ENCODE peak calls at places on chromosome 3, in seven cellular contexts. N is T-helper 2 cell; X is GM10248; B is stimulated activated naive CD8-positive, alpha-beta T cell treated with anti-CD3 and anti-CD28 coated beads, Interleukin-15, amount 100 ng/mL, for 72 hours; F is NCI-H1436; D is stimulated activated CD8-positive, alpha-beta memory T cell treated with anti-CD3 and anti-CD28 coated beads, Interleukin-15, amount 100 ng/mL, for 24 hours; T is stimulated activated naive CD4-positive, alpha-beta T cell treated with Interleukin-2 at 50 U/mL for 16 hours. C is an unnamed sample.

GRCh38 chr3:105187340-105187739 is 179.4 kb upstream of the ALCAM start:
- DNase-seq in D (no peak), B (no peak), F (no peak), X (no peak), T (no peak), N (no peak), C (no peak)

GRCh38 chr3:194308635-194309213 is 42.4 kb downstream of the CPN2 start:
- DNase-seq in T (no peak), B (no peak), X (no peak), D (no peak), F (no peak), N (no peak), C (no peak)

GRCh38 chr3:128316456-128316855 is 150.2 kb downstream of the DNAJB8 start:
- DNase-seq in T (peak), X (no peak), F (no peak), N (peak), B (peak), D (no peak), C (peak)

GRCh38 chr3:155110021-155110420 is 29.9 kb downstream of the MME start:
- DNase-seq in T (no peak), B (no peak), F (no peak), N (no peak), X (no peak), D (no peak), C (no peak)

GRCh38 chr3:193971268-193971751 is 164.6 kb upstream of the HES1 start:
- DNase-seq in X (peak), F (no peak), N (no peak), D (no peak), B (peak), T (no peak), C (no peak)

GRCh38 chr3:87026246-87026645 is 35.3 kb upstream of the VGLL3 start:
- DNase-seq in T (no peak), F (no peak), X (no peak), N (no peak), D (no peak), B (no peak), C (no peak)

GRCh38 chr3:14467723-14468620 is 65.6 kb downstream of the SLC6A6 start:
- DNase-seq in D (peak), X (peak), T (peak), B (peak), N (no peak), F (no peak), C (peak)

GRCh38 chr3:42045719-42046243 is 45.4 kb upstream of the TRAK1 start:
- DNase-seq in X (no peak), D (no peak), F (no peak), B (no peak), N (no peak), T (no peak), C (no peak)

GRCh38 chr3:58191361-58191991 is 19.3 kb downstream of the DNASE1L3 start:
- DNase-seq in D (no peak), N (no peak), F (no peak), T (no peak), B (no peak), X (no peak), C (no peak)

GRCh38 chr3:23778451-23778850 is 27.3 kb upstream of the UBE2E1 start:
- DNase-seq in X (no peak), D (no peak), B (no peak), T (no peak), N (no peak), F (no peak), C (no peak)

GRCh38 chr3:105686324-105686897 is 182.4 kb downstream of the CBLB start:
- DNase-seq in B (no peak), N (no peak), X (peak), D (no peak), F (peak), T (no peak), C (no peak)

GRCh38 chr3:171374661-171375285 is 85.4 kb downstream of the TNIK start:
- DNase-seq in B (no peak), X (no peak), D (no peak), T (no peak), F (no peak), N (no peak), C (no peak)

GRCh38 chr3:4670352-4670751 is 177.2 kb downstream of the ITPR1 start:
- DNase-seq in N (no peak), F (no peak), D (no peak), B (no peak), X (no peak), T (no peak), C (no peak)

GRCh38 chr3:62370112-62371031 is 3.0 kb downstream of the FEZF2 start:
- DNase-seq in T (no peak), D (no peak), B (no peak), N (no peak), X (no peak), F (no peak), C (no peak)

GRCh38 chr3:57073628-57074027 is 13.2 kb downstream of the SPATA12 start:
- DNase-seq in N (no peak), B (no peak), X (no peak), T (no peak), F (no peak), D (no peak), C (no peak)

GRCh38 chr3:130488288-130488687 is 28.7 kb upstream of the COL6A6 start:
- DNase-seq in X (no peak), F (no peak), N (no peak), B (no peak), D (no peak), T (no peak), C (no peak)

GRCh38 chr3:42906085-42906904 is at the start of gene ZNF662:
- DNase-seq in X (no peak), D (peak), T (no peak), N (no peak), F (peak), B (peak), C (no peak)

GRCh38 chr3:156143136-156143535 is 22.8 kb downstream of the KCNAB1 start:
- DNase-seq in F (no peak), X (no peak), B (no peak), D (no peak), N (no peak), T (no peak), C (no peak)

GRCh38 chr3:45480218-45480617 is 91.8 kb downstream of the LARS2 start:
- DNase-seq in F (no peak), B (no peak), N (no peak), X (no peak), T (no peak), D (no peak), C (no peak)

GRCh38 chr3:16124636-16125035 is 49.8 kb upstream of the GALNT15 start:
- DNase-seq in T (no peak), F (no peak), D (no peak), N (no peak), B (no peak), X (no peak), C (no peak)

GRCh38 chr3:131163-131889 is 65.2 kb upstream of the CHL1 start:
- DNase-seq in X (no peak), T (no peak), N (no peak), F (no peak), B (no peak), D (no peak), C (no peak)

GRCh38 chr3:30689202-30689641 is 82.8 kb downstream of the TGFBR2 start:
- DNase-seq in N (no peak), D (no peak), F (no peak), T (no peak), B (no peak), X (no peak), C (no peak)

GRCh38 chr3:21750831-21751391 is at the start of gene ZNF385D:
- DNase-seq in X (no peak), B (no peak), F (peak), T (no peak), D (no peak), N (no peak), C (no peak)

GRCh38 chr3:73600293-73600938 is 24.3 kb downstream of the PDZRN3 start:
- DNase-seq in X (no peak), F (no peak), T (no peak), N (no peak), D (no peak), B (no peak), C (no peak)

GRCh38 chr3:59424268-59425010 is 374.6 kb upstream of the CFAP20DC start:
- DNase-seq in X (no peak), D (no peak), T (no peak), B (no peak), N (no peak), F (no peak), C (no peak)

GRCh38 chr3:72143322-72143721 is 358.4 kb upstream of the PROK2 start:
- DNase-seq in F (no peak), N (no peak), X (no peak), B (no peak), T (no peak), D (no peak), C (no peak)

GRCh38 chr3:136678981-136679380 is 73.2 kb downstream of the STAG1 start:
- DNase-seq in T (no peak), X (no peak), F (no peak), D (no peak), B (no peak), N (no peak), C (no peak)

GRCh38 chr3:188472331-188472730 is 318.4 kb downstream of the LPP start:
- DNase-seq in B (no peak), N (no peak), T (no peak), X (no peak), F (no peak), D (no peak), C (no peak)

GRCh38 chr3:106058485-106058884 is 189.7 kb upstream of the CBLB start:
- DNase-seq in D (no peak), N (no peak), T (no peak), X (no peak), B (no peak), F (no peak), C (no peak)

GRCh38 chr3:132596816-132597433 is at the start of gene ACKR4:
- DNase-seq in D (no peak), T (no peak), F (no peak), N (no peak), X (no peak), B (no peak), C (no peak)

GRCh38 chr3:119769394-119770149 is 12.3 kb upstream of the NR1I2 start:
- DNase-seq in T (no peak), N (no peak), D (no peak), X (no peak), F (no peak), B (no peak), C (no peak)

GRCh38 chr3:77325702-77326101 is 285.8 kb downstream of the ROBO2 start:
- DNase-seq in T (no peak), D (no peak), F (no peak), X (no peak), B (no peak), N (no peak), C (no peak)

GRCh38 chr3:44685128-44685800 is 27.2 kb upstream of the ZNF502 start:
- DNase-seq in X (peak), B (peak), F (peak), D (peak), T (peak), N (no peak), C (peak)

C was measured in activated CD8-positive, alpha-beta memory T cell treated with anti-CD3 and anti-CD28 coated beads for 48 hours.